ENCODE peak calls at places on chromosomes 11 and 22, in nine cellular contexts. One of them, this sample, is unnamed.

GRCh38 chr22:29768052-29768680 is 997 bp downstream of the UQCR10 start:
- DNase-seq in A549: no peak
- DNase-seq in IMR-90: no peak
- DNase-seq in Peyer's patch: no peak
- DNase-seq in esophagus squamous epithelium: no peak
- DNase-seq in right lobe of liver: no peak
- DNase-seq in breast epithelium: no peak
- DNase-seq in spleen: no peak
- DNase-seq in stomach: no peak
- DNase-seq in this sample: no peak

GRCh38 chr11:113168804-113169342 is 145.5 kb upstream of the TTC12 start:
- DNase-seq in A549: no peak
- DNase-seq in IMR-90: no peak
- DNase-seq in Peyer's patch: no peak
- DNase-seq in esophagus squamous epithelium: no peak
- DNase-seq in right lobe of liver: no peak
- DNase-seq in breast epithelium: no peak
- DNase-seq in spleen: no peak
- DNase-seq in stomach: no peak
- DNase-seq in this sample: no peak

GRCh38 chr22:22753526-22754267 is 109.3 kb downstream of the GGTLC2 start:
- DNase-seq in A549: peak
- DNase-seq in IMR-90: peak
- DNase-seq in Peyer's patch: peak
- DNase-seq in esophagus squamous epithelium: no peak
- DNase-seq in right lobe of liver: peak
- DNase-seq in breast epithelium: peak
- DNase-seq in spleen: peak
- DNase-seq in stomach: peak
- DNase-seq in this sample: peak

GRCh38 chr22:23683545-23683944 is 7.3 kb upstream of the RGL4 start:
- DNase-seq in A549: no peak
- DNase-seq in IMR-90: no peak
- DNase-seq in Peyer's patch: no peak
- DNase-seq in esophagus squamous epithelium: no peak
- DNase-seq in right lobe of liver: no peak
- DNase-seq in breast epithelium: no peak
- DNase-seq in spleen: no peak
- DNase-seq in stomach: peak
- DNase-seq in this sample: no peak

GRCh38 chr22:31492151-31492550 is 2.5 kb upstream of the EIF4ENIF1 start:
- DNase-seq in A549: no peak
- DNase-seq in IMR-90: no peak
- DNase-seq in Peyer's patch: no peak
- DNase-seq in esophagus squamous epithelium: no peak
- DNase-seq in right lobe of liver: no peak
- DNase-seq in breast epithelium: no peak
- DNase-seq in spleen: no peak
- DNase-seq in stomach: no peak
- DNase-seq in this sample: no peak

GRCh38 chr22:49307071-49307830 is 520.4 kb downstream of the BRD1 start:
- DNase-seq in A549: no peak
- DNase-seq in IMR-90: no peak
- DNase-seq in Peyer's patch: peak
- DNase-seq in esophagus squamous epithelium: no peak
- DNase-seq in right lobe of liver: peak
- DNase-seq in breast epithelium: peak
- DNase-seq in spleen: peak
- DNase-seq in stomach: peak
- DNase-seq in this sample: no peak

GRCh38 chr11:112795896-112796686 is 165.1 kb upstream of the NCAM1 start:
- DNase-seq in A549: no peak
- DNase-seq in IMR-90: no peak
- DNase-seq in Peyer's patch: no peak
- DNase-seq in esophagus squamous epithelium: no peak
- DNase-seq in right lobe of liver: no peak
- DNase-seq in breast epithelium: no peak
- DNase-seq in spleen: no peak
- DNase-seq in stomach: no peak
- DNase-seq in this sample: no peak

GRCh38 chr11:106187860-106188456 is 110.5 kb downstream of the AASDHPPT start:
- DNase-seq in A549: no peak
- DNase-seq in IMR-90: no peak
- DNase-seq in Peyer's patch: no peak
- DNase-seq in esophagus squamous epithelium: no peak
- DNase-seq in right lobe of liver: no peak
- DNase-seq in breast epithelium: no peak
- DNase-seq in spleen: no peak
- DNase-seq in stomach: no peak
- DNase-seq in this sample: no peak

GRCh38 chr11:128492903-128493569 is 94.3 kb downstream of the ETS1 start:
- DNase-seq in A549: no peak
- DNase-seq in IMR-90: no peak
- DNase-seq in Peyer's patch: no peak
- DNase-seq in esophagus squamous epithelium: no peak
- DNase-seq in right lobe of liver: no peak
- DNase-seq in breast epithelium: no peak
- DNase-seq in spleen: no peak
- DNase-seq in stomach: no peak
- DNase-seq in this sample: no peak

GRCh38 chr11:68212421-68213134 is 518 bp downstream of the KMT5B start:
- DNase-seq in A549: peak
- DNase-seq in IMR-90: peak
- DNase-seq in Peyer's patch: peak
- DNase-seq in esophagus squamous epithelium: no peak
- DNase-seq in right lobe of liver: peak
- DNase-seq in breast epithelium: peak
- DNase-seq in spleen: peak
- DNase-seq in stomach: peak
- DNase-seq in this sample: peak
- TF ChIP-seq POLR2A in A549: peak
- TF ChIP-seq POLR2A in IMR-90: no peak
- TF ChIP-seq POLR2A in Peyer's patch: no peak
- TF ChIP-seq POLR2A in esophagus squamous epithelium: no peak
- TF ChIP-seq POLR2A in right lobe of liver: no peak
- TF ChIP-seq POLR2A in breast epithelium: no peak
- TF ChIP-seq POLR2A in spleen: peak
- TF ChIP-seq POLR2A in stomach: no peak
- TF ChIP-seq POLR2A in this sample: peak

DNA sequence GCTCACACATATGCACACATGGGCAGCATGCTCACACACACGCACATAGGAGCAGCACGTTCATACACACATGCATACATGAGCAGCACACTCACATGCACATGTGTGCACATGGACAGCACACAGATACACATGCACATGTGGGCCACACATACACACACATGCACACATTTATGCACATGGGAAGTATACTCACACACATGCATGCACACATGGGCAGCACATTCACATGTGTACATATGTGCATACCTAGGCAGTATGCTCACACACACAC is 42.5 kb downstream of the RTN4R start:
- DNase-seq in A549: no peak
- DNase-seq in IMR-90: no peak
- DNase-seq in Peyer's patch: no peak
- DNase-seq in esophagus squamous epithelium: no peak
- DNase-seq in right lobe of liver: no peak
- DNase-seq in breast epithelium: no peak
- DNase-seq in spleen: no peak
- DNase-seq in stomach: no peak
- DNase-seq in this sample: no peak
- TF ChIP-seq POLR2A in A549: no peak
- TF ChIP-seq POLR2A in IMR-90: no peak
- TF ChIP-seq POLR2A in Peyer's patch: no peak
- TF ChIP-seq POLR2A in esophagus squamous epithelium: no peak
- TF ChIP-seq POLR2A in right lobe of liver: no peak
- TF ChIP-seq POLR2A in breast epithelium: no peak
- TF ChIP-seq POLR2A in spleen: no peak
- TF ChIP-seq POLR2A in stomach: no peak
- TF ChIP-seq POLR2A in this sample: no peak

GRCh38 chr22:46272196-46272595 is 4.4 kb downstream of the TTC38 start:
- DNase-seq in A549: no peak
- DNase-seq in IMR-90: no peak
- DNase-seq in Peyer's patch: peak
- DNase-seq in esophagus squamous epithelium: no peak
- DNase-seq in right lobe of liver: no peak
- DNase-seq in breast epithelium: no peak
- DNase-seq in spleen: no peak
- DNase-seq in stomach: no peak
- DNase-seq in this sample: no peak

GRCh38 chr22:46263208-46263575 is at the start of gene PKDREJ:
- DNase-seq in A549: no peak
- DNase-seq in IMR-90: no peak
- DNase-seq in Peyer's patch: no peak
- DNase-seq in esophagus squamous epithelium: no peak
- DNase-seq in right lobe of liver: no peak
- DNase-seq in breast epithelium: no peak
- DNase-seq in spleen: no peak
- DNase-seq in stomach: no peak
- DNase-seq in this sample: no peak

GRCh38 chr22:46262449-46263207 is 515 bp downstream of the PKDREJ start:
- DNase-seq in A549: no peak
- DNase-seq in IMR-90: peak
- DNase-seq in Peyer's patch: peak
- DNase-seq in esophagus squamous epithelium: no peak
- DNase-seq in right lobe of liver: no peak
- DNase-seq in breast epithelium: no peak
- DNase-seq in spleen: peak
- DNase-seq in stomach: peak
- DNase-seq in this sample: peak

GRCh38 chr22:46269564-46269963 is 1.8 kb downstream of the TTC38 start:
- DNase-seq in A549: no peak
- DNase-seq in IMR-90: no peak
- DNase-seq in Peyer's patch: peak
- DNase-seq in esophagus squamous epithelium: no peak
- DNase-seq in right lobe of liver: peak
- DNase-seq in breast epithelium: no peak
- DNase-seq in spleen: no peak
- DNase-seq in stomach: peak
- DNase-seq in this sample: no peak

DNA sequence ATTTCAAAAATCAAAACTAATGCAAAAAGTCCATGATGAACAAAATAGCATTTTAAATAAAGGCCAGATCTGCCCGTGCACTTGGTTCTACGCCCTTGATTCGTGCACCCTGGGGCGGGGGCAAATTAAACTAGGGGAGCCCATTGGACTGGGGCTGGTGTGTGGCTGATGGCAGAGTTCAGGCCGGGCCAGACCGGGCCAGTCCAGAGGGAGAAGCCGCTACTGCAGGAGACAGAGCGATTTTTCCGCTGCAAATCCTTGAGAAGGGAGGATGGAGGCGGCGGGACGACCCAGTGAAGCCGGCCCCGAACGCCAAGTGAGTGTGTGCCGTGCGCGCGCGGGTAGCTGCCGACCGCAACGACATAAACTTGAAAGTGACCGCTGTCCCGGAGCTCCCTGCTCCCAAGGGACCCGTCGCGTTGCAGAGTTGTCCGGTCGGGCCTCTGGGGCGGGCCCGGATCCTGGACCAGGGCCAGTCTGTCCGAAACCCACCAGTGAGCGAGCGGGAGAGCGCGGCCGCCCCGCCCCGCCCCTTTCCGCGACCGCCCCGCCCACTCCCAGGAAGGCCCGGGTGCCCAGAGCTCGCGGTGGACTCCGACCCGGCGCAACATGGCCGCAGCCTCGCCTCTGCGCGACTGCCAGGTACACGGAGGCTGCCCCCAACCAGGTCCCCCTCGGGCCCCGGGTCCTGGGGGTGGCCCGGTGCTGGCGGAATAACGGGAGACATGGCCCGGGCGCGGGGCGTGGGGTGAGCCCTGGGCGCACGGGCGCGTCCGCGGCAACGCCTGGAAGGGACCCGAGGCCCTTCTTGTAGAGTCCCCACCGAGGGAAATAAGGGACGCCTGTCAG is at the start of gene TTC38:
- DNase-seq in A549: peak
- DNase-seq in IMR-90: peak
- DNase-seq in Peyer's patch: peak
- DNase-seq in esophagus squamous epithelium: no peak
- DNase-seq in right lobe of liver: peak
- DNase-seq in breast epithelium: peak
- DNase-seq in spleen: peak
- DNase-seq in stomach: peak
- DNase-seq in this sample: peak
- TF ChIP-seq POLR2A in A549: peak
- TF ChIP-seq POLR2A in IMR-90: peak
- TF ChIP-seq POLR2A in Peyer's patch: peak
- TF ChIP-seq POLR2A in esophagus squamous epithelium: no peak
- TF ChIP-seq POLR2A in right lobe of liver: peak
- TF ChIP-seq POLR2A in breast epithelium: no peak
- TF ChIP-seq POLR2A in spleen: no peak
- TF ChIP-seq POLR2A in stomach: no peak
- TF ChIP-seq POLR2A in this sample: peak

GRCh38 chr22:50528682-50529415 is 963 bp downstream of the TYMP start:
- DNase-seq in A549: no peak
- DNase-seq in IMR-90: no peak
- DNase-seq in Peyer's patch: no peak
- DNase-seq in esophagus squamous epithelium: no peak
- DNase-seq in right lobe of liver: no peak
- DNase-seq in breast epithelium: no peak
- DNase-seq in spleen: no peak
- DNase-seq in stomach: no peak
- DNase-seq in this sample: no peak

GRCh38 chr22:50530857-50531545 is 1.2 kb upstream of the TYMP start:
- DNase-seq in A549: peak
- DNase-seq in IMR-90: peak
- DNase-seq in Peyer's patch: peak
- DNase-seq in esophagus squamous epithelium: peak
- DNase-seq in right lobe of liver: peak
- DNase-seq in breast epithelium: peak
- DNase-seq in spleen: peak
- DNase-seq in stomach: peak
- DNase-seq in this sample: peak

GRCh38 chr22:50531546-50532352 is 1.9 kb upstream of the TYMP start:
- DNase-seq in A549: no peak
- DNase-seq in IMR-90: peak
- DNase-seq in Peyer's patch: peak
- DNase-seq in esophagus squamous epithelium: no peak
- DNase-seq in right lobe of liver: peak
- DNase-seq in breast epithelium: peak
- DNase-seq in spleen: peak
- DNase-seq in stomach: peak
- DNase-seq in this sample: peak

GRCh38 chr22:50529416-50530279 is at the start of gene TYMP:
- DNase-seq in A549: peak
- DNase-seq in IMR-90: no peak
- DNase-seq in Peyer's patch: peak
- DNase-seq in esophagus squamous epithelium: no peak
- DNase-seq in right lobe of liver: peak
- DNase-seq in breast epithelium: peak
- DNase-seq in spleen: no peak
- DNase-seq in stomach: peak
- DNase-seq in this sample: peak

DNA sequence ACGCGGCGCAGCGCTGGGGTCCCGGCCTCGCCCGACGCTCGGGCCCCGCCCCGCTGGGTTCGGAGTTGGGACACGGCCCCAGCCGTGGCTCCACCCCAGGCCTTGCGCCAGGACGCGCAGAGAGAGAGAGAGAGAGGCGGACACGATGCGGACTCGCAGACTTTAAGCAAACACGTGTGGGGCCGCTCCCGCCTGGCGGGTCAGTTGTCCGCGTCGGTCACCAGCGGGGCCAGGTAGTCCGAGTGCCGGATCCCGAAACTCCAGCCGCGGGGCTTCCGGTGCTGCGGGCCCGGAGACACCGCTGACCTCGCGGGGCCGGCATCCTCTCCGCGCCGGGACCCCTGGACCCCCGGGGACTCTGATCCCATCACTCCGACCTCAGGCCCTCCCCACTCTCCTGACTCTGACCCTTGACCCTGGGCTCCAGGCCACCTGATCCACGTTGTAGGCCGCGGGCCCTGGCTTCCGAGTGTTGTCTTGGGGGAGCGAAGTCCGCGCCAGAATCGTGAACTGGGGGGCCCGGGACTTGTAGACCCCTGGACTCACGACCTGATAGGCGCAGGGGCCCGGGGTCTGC is 556 bp upstream of the TYMP start:
- DNase-seq in A549: peak
- DNase-seq in IMR-90: peak
- DNase-seq in Peyer's patch: peak
- DNase-seq in esophagus squamous epithelium: no peak
- DNase-seq in right lobe of liver: peak
- DNase-seq in breast epithelium: peak
- DNase-seq in spleen: peak
- DNase-seq in stomach: peak
- DNase-seq in this sample: peak
- TF ChIP-seq POLR2A in A549: peak
- TF ChIP-seq POLR2A in IMR-90: no peak
- TF ChIP-seq POLR2A in Peyer's patch: peak
- TF ChIP-seq POLR2A in esophagus squamous epithelium: no peak
- TF ChIP-seq POLR2A in right lobe of liver: peak
- TF ChIP-seq POLR2A in breast epithelium: peak
- TF ChIP-seq POLR2A in spleen: peak
- TF ChIP-seq POLR2A in stomach: no peak
- TF ChIP-seq POLR2A in this sample: no peak